ENCODE peak calls at places on chromosome 18, in four cellular contexts. One of them, this sample, is unnamed.

GRCh38 chr18:65761636-65762310 is 11.0 kb downstream of the CDH7 start:
- DNase-seq in GM12878: no peak
- DNase-seq in IMR-90: no peak
- DNase-seq in endothelial cell: no peak
- DNase-seq in this sample: no peak

GRCh38 chr18:14914126-14914525 is 166.2 kb downstream of the ANKRD30B start:
- DNase-seq in endothelial cell: no peak
- DNase-seq in IMR-90: no peak
- DNase-seq in GM12878: no peak
- DNase-seq in this sample: no peak

GRCh38 chr18:7945882-7946281 is 378.8 kb downstream of the PTPRM start:
- DNase-seq in GM12878: no peak
- DNase-seq in IMR-90: peak
- DNase-seq in endothelial cell: no peak
- DNase-seq in this sample: no peak

GRCh38 chr18:28161608-28162599 is 15.0 kb downstream of the CDH2 start:
- DNase-seq in GM12878: no peak
- DNase-seq in endothelial cell: no peak
- DNase-seq in IMR-90: peak
- DNase-seq in this sample: no peak

GRCh38 chr18:26036635-26037034 is 53.8 kb downstream of the SS18 start:
- DNase-seq in endothelial cell: no peak
- DNase-seq in GM12878: no peak
- DNase-seq in IMR-90: no peak
- DNase-seq in this sample: no peak

GRCh38 chr18:11750581-11751304 is 61.7 kb downstream of the GNAL start:
- DNase-seq in endothelial cell: no peak
- DNase-seq in GM12878: no peak
- DNase-seq in IMR-90: no peak
- DNase-seq in this sample: no peak

GRCh38 chr18:27707201-27707600 is 469.7 kb downstream of the CDH2 start:
- DNase-seq in endothelial cell: no peak
- DNase-seq in GM12878: no peak
- DNase-seq in IMR-90: no peak
- DNase-seq in this sample: no peak

GRCh38 chr18:31791817-31792579 is 31.3 kb upstream of the SLC25A52 start:
- DNase-seq in endothelial cell: no peak
- DNase-seq in IMR-90: no peak
- DNase-seq in GM12878: peak
- DNase-seq in this sample: no peak

GRCh38 chr18:26181343-26181826 is 44.9 kb upstream of the TAF4B start:
- DNase-seq in endothelial cell: no peak
- DNase-seq in IMR-90: no peak
- DNase-seq in GM12878: peak
- DNase-seq in this sample: no peak

GRCh38 chr18:13627639-13628038 is 98.7 kb downstream of the FAM210A start:
- DNase-seq in GM12878: no peak
- DNase-seq in endothelial cell: no peak
- DNase-seq in IMR-90: no peak
- DNase-seq in this sample: no peak

GRCh38 chr18:13611058-13611615 is 115.2 kb downstream of the FAM210A start:
- DNase-seq in GM12878: no peak
- DNase-seq in IMR-90: peak
- DNase-seq in endothelial cell: peak
- DNase-seq in this sample: no peak

GRCh38 chr18:31658670-31659573 is 25.5 kb downstream of the B4GALT6 start:
- DNase-seq in GM12878: peak
- DNase-seq in IMR-90: no peak
- DNase-seq in endothelial cell: no peak
- DNase-seq in this sample: no peak

GRCh38 chr18:6414723-6415362 is at the start of gene L3MBTL4:
- DNase-seq in endothelial cell: peak
- DNase-seq in IMR-90: no peak
- DNase-seq in GM12878: no peak
- DNase-seq in this sample: peak

GRCh38 chr18:10776493-10776892 is 250.7 kb downstream of the NAPG start:
- DNase-seq in endothelial cell: no peak
- DNase-seq in IMR-90: no peak
- DNase-seq in GM12878: no peak
- DNase-seq in this sample: no peak

GRCh38 chr18:40222736-40223135 is 1732.3 kb upstream of the PIK3C3 start:
- DNase-seq in endothelial cell: no peak
- DNase-seq in GM12878: no peak
- DNase-seq in IMR-90: peak
- DNase-seq in this sample: no peak

GRCh38 chr18:60892441-60892840 is 440.8 kb upstream of the CDH20 start:
- DNase-seq in GM12878: no peak
- DNase-seq in endothelial cell: no peak
- DNase-seq in IMR-90: no peak
- DNase-seq in this sample: no peak

GRCh38 chr18:28588884-28589549 is 412.1 kb upstream of the CDH2 start:
- DNase-seq in IMR-90: peak
- DNase-seq in endothelial cell: no peak
- DNase-seq in GM12878: no peak
- DNase-seq in this sample: no peak

GRCh38 chr18:77016936-77017335 is 115.6 kb downstream of the MBP start:
- DNase-seq in endothelial cell: no peak
- DNase-seq in GM12878: no peak
- DNase-seq in IMR-90: no peak
- DNase-seq in this sample: no peak

GRCh38 chr18:40413160-40413559 is 1541.9 kb upstream of the PIK3C3 start:
- DNase-seq in endothelial cell: peak
- DNase-seq in GM12878: no peak
- DNase-seq in IMR-90: peak
- DNase-seq in this sample: no peak

GRCh38 chr18:13235326-13235937 is 16.9 kb downstream of the LDLRAD4 start:
- DNase-seq in IMR-90: no peak
- DNase-seq in endothelial cell: no peak
- DNase-seq in GM12878: no peak
- DNase-seq in this sample: no peak

GRCh38 chr18:21660078-21660477 is 44.5 kb downstream of the ABHD3 start:
- DNase-seq in endothelial cell: no peak
- DNase-seq in IMR-90: no peak
- DNase-seq in GM12878: no peak
- DNase-seq in this sample: no peak

GRCh38 chr18:5294113-5294617 is 1.4 kb downstream of the ZBTB14 start:
- DNase-seq in IMR-90: peak
- DNase-seq in GM12878: no peak
- DNase-seq in endothelial cell: peak
- DNase-seq in this sample: no peak

GRCh38 chr18:70288171-70288850 is 534 bp upstream of the SOCS6 start:
- DNase-seq in endothelial cell: peak
- DNase-seq in GM12878: no peak
- DNase-seq in IMR-90: peak
- DNase-seq in this sample: no peak

GRCh38 chr18:26471826-26472225 is 76.5 kb downstream of the KCTD1 start:
- DNase-seq in endothelial cell: no peak
- DNase-seq in IMR-90: no peak
- DNase-seq in GM12878: no peak
- DNase-seq in this sample: no peak

GRCh38 chr18:34915046-34915445 is 126.2 kb upstream of the MAPRE2 start:
- DNase-seq in IMR-90: no peak
- DNase-seq in endothelial cell: no peak
- DNase-seq in GM12878: no peak
- DNase-seq in this sample: no peak

GRCh38 chr18:79489900-79490592 is 94.3 kb downstream of the NFATC1 start:
- DNase-seq in endothelial cell: no peak
- DNase-seq in IMR-90: no peak
- DNase-seq in GM12878: no peak
- DNase-seq in this sample: no peak

GRCh38 chr18:9336827-9337226 is 2.3 kb downstream of the TWSG1 start:
- DNase-seq in endothelial cell: no peak
- DNase-seq in GM12878: no peak
- DNase-seq in IMR-90: no peak
- DNase-seq in this sample: no peak

GRCh38 chr18:9333441-9334350 is 877 bp upstream of the TWSG1 start:
- DNase-seq in endothelial cell: no peak
- DNase-seq in GM12878: no peak
- DNase-seq in IMR-90: no peak
- DNase-seq in this sample: no peak

GRCh38 chr18:9337875-9338274 is 3.3 kb downstream of the TWSG1 start:
- DNase-seq in endothelial cell: no peak
- DNase-seq in IMR-90: peak
- DNase-seq in GM12878: peak
- DNase-seq in this sample: no peak

GRCh38 chr18:9335255-9336045 is 877 bp downstream of the TWSG1 start:
- DNase-seq in IMR-90: peak
- DNase-seq in endothelial cell: no peak
- DNase-seq in GM12878: no peak
- DNase-seq in this sample: no peak

DNA sequence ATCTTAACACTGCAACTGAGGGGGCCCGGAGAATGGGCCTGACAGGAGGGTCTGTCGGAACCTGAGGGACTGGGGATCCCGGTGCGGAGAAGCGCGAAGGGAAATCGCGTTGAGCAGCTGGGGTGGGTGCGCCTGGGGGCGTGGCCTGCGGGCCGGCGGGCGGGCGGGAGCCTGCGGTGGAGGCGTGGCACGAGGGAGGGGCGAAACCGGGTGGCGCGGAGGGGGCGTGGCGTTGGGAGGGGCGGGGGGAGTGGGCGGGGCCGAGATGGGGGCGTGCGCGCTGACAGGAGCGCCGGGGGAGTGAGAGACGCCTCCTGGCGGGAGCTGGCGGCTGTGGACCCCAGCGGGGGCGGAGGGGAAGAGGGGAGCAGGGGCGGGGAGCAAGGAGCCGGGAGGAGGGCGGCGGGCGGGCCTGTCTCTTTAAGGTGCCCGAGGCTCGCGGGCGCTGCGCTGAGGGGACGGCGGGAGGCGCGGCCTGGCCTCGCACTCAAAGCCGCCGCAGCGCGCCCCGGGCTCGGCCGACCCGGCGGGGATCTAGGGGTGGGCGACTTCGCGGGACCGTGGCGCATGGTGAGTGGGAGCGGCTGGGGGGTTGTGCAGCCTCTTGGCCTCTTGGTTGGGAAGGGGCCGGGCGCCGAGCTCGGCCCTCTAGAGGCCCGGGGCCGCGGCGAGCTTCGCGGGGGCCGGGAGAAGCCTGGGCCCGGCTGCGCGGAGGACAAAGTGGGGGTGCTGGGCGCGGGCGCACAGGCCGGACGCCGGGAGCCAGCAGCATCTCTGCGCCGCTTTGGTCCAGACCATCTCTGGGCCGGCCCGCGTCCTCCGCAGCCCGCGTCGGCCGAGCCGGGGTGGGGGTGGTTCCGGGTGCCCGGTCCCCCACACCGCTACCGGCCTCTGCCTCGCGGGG is at the start of gene TWSG1:
- DNase-seq in endothelial cell: peak
- DNase-seq in GM12878: peak
- DNase-seq in IMR-90: peak
- DNase-seq in this sample: peak
- TF ChIP-seq CTCF in endothelial cell: peak
- TF ChIP-seq CTCF in GM12878: no peak
- TF ChIP-seq CTCF in IMR-90: peak
- TF ChIP-seq CTCF in this sample: peak

DNA sequence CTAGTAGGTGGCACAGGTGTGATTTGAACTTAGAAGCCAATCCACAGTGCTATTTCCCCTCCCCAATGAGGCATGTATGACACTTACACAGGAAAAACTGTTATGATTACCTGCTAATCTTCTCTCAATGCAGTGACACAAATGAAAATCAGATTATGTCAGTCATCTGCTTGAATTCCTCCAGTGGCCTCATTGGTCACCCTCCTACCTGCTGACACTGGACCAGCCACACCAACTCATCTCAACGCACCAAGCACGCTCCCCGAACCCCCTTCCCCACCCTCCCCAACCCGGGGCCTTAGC is 82.2 kb upstream of the SEC11C start:
- DNase-seq in GM12878: no peak
- DNase-seq in endothelial cell: no peak
- DNase-seq in IMR-90: no peak
- DNase-seq in this sample: no peak
- TF ChIP-seq CTCF in GM12878: no peak
- TF ChIP-seq CTCF in endothelial cell: no peak
- TF ChIP-seq CTCF in IMR-90: no peak
- TF ChIP-seq CTCF in this sample: no peak

GRCh38 chr18:37964885-37965571 is 399.4 kb upstream of the CELF4 start:
- DNase-seq in endothelial cell: no peak
- DNase-seq in IMR-90: no peak
- DNase-seq in GM12878: no peak
- DNase-seq in this sample: no peak
- TF ChIP-seq CTCF in endothelial cell: no peak
- TF ChIP-seq CTCF in IMR-90: no peak
- TF ChIP-seq CTCF in GM12878: no peak
- TF ChIP-seq CTCF in this sample: no peak

DNA sequence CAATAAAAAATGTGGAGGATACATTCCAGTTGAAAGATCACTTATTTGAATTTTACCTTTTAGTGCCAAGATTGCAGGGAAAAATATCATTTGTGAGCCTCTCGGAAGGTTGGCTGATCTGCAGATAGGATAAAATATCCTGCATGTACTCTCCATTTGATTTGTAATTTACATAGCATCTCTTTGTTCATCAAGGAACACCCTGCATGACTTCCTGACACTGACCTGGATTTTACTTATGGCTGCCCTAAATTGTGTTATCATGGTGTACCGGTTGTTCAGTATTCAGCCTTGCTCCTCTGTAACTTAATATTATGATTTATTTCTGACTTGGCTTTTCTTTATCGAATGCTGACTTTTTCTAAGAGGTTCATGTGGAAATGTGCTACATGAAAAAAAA is 226.4 kb downstream of the PIK3C3 start:
- DNase-seq in GM12878: no peak
- DNase-seq in endothelial cell: no peak
- DNase-seq in IMR-90: no peak
- DNase-seq in this sample: no peak
- TF ChIP-seq CTCF in GM12878: no peak
- TF ChIP-seq CTCF in endothelial cell: no peak
- TF ChIP-seq CTCF in IMR-90: no peak
- TF ChIP-seq CTCF in this sample: no peak

GRCh38 chr18:72458256-72458655 is 85.9 kb downstream of the CBLN2 start:
- DNase-seq in IMR-90: no peak
- DNase-seq in endothelial cell: no peak
- DNase-seq in GM12878: no peak
- DNase-seq in this sample: no peak
- TF ChIP-seq CTCF in IMR-90: no peak
- TF ChIP-seq CTCF in endothelial cell: no peak
- TF ChIP-seq CTCF in GM12878: no peak
- TF ChIP-seq CTCF in this sample: no peak

GRCh38 chr18:56323673-56324072 is 314.7 kb downstream of the TXNL1 start:
- DNase-seq in GM12878: no peak
- DNase-seq in endothelial cell: no peak
- DNase-seq in IMR-90: no peak
- DNase-seq in this sample: no peak
- TF ChIP-seq CTCF in GM12878: peak
- TF ChIP-seq CTCF in endothelial cell: no peak
- TF ChIP-seq CTCF in IMR-90: no peak
- TF ChIP-seq CTCF in this sample: no peak

GRCh38 chr18:74290831-74291770 is 662 bp downstream of the CYB5A start:
- DNase-seq in GM12878: no peak
- DNase-seq in IMR-90: no peak
- DNase-seq in endothelial cell: no peak
- DNase-seq in this sample: peak
- TF ChIP-seq CTCF in GM12878: no peak
- TF ChIP-seq CTCF in IMR-90: no peak
- TF ChIP-seq CTCF in endothelial cell: no peak
- TF ChIP-seq CTCF in this sample: peak

GRCh38 chr18:78021196-78021595 is 771.5 kb downstream of the GALR1 start:
- DNase-seq in IMR-90: no peak
- DNase-seq in endothelial cell: no peak
- DNase-seq in GM12878: no peak
- DNase-seq in this sample: no peak
- TF ChIP-seq CTCF in IMR-90: no peak
- TF ChIP-seq CTCF in endothelial cell: no peak
- TF ChIP-seq CTCF in GM12878: no peak
- TF ChIP-seq CTCF in this sample: peak